ENCODE peak calls at places on chromosomes 12 and 14, in four cellular contexts. One of them, this sample, is unnamed.

GRCh38 chr12:78164154-78164553 is 333.5 kb downstream of the NAV3 start:
- DNase-seq in BJ: no peak
- DNase-seq in Calu3: no peak
- DNase-seq in stimulated activated CD8-positive, alpha-beta memory T cell treated with anti-CD3 and anti-CD28 coated beads, Interleukin-2, amount 100 ng/mL, for 1 hour: no peak
- DNase-seq in this sample: no peak

GRCh38 chr14:61420326-61420725 is 98.9 kb downstream of the PRKCH start:
- DNase-seq in stimulated activated CD8-positive, alpha-beta memory T cell treated with anti-CD3 and anti-CD28 coated beads, Interleukin-2, amount 100 ng/mL, for 1 hour: no peak
- DNase-seq in BJ: no peak
- DNase-seq in Calu3: no peak
- DNase-seq in this sample: no peak

GRCh38 chr14:69699743-69700309 is 67.1 kb upstream of the SRSF5 start:
- DNase-seq in stimulated activated CD8-positive, alpha-beta memory T cell treated with anti-CD3 and anti-CD28 coated beads, Interleukin-2, amount 100 ng/mL, for 1 hour: no peak
- DNase-seq in Calu3: no peak
- DNase-seq in BJ: no peak
- DNase-seq in this sample: peak

GRCh38 chr12:49294086-49294803 is 702 bp upstream of the PRPH start:
- DNase-seq in BJ: no peak
- DNase-seq in stimulated activated CD8-positive, alpha-beta memory T cell treated with anti-CD3 and anti-CD28 coated beads, Interleukin-2, amount 100 ng/mL, for 1 hour: no peak
- DNase-seq in Calu3: no peak
- DNase-seq in this sample: no peak

GRCh38 chr14:24231263-24232120 is 675 bp downstream of the NEDD8 start:
- DNase-seq in Calu3: no peak
- DNase-seq in stimulated activated CD8-positive, alpha-beta memory T cell treated with anti-CD3 and anti-CD28 coated beads, Interleukin-2, amount 100 ng/mL, for 1 hour: no peak
- DNase-seq in BJ: no peak
- DNase-seq in this sample: no peak

GRCh38 chr12:57001448-57001906 is 4.9 kb downstream of the ZBTB39 start:
- DNase-seq in stimulated activated CD8-positive, alpha-beta memory T cell treated with anti-CD3 and anti-CD28 coated beads, Interleukin-2, amount 100 ng/mL, for 1 hour: no peak
- DNase-seq in BJ: no peak
- DNase-seq in Calu3: peak
- DNase-seq in this sample: peak

GRCh38 chr12:63869656-63870055 is 25.2 kb downstream of the SRGAP1 start:
- DNase-seq in Calu3: no peak
- DNase-seq in stimulated activated CD8-positive, alpha-beta memory T cell treated with anti-CD3 and anti-CD28 coated beads, Interleukin-2, amount 100 ng/mL, for 1 hour: no peak
- DNase-seq in BJ: no peak
- DNase-seq in this sample: no peak

GRCh38 chr14:89178802-89179201 is 238.2 kb downstream of the FOXN3 start:
- DNase-seq in stimulated activated CD8-positive, alpha-beta memory T cell treated with anti-CD3 and anti-CD28 coated beads, Interleukin-2, amount 100 ng/mL, for 1 hour: no peak
- DNase-seq in Calu3: no peak
- DNase-seq in BJ: peak
- DNase-seq in this sample: no peak

GRCh38 chr12:95321516-95322246 is 104.1 kb downstream of the VEZT start:
- DNase-seq in BJ: no peak
- DNase-seq in stimulated activated CD8-positive, alpha-beta memory T cell treated with anti-CD3 and anti-CD28 coated beads, Interleukin-2, amount 100 ng/mL, for 1 hour: no peak
- DNase-seq in Calu3: no peak
- DNase-seq in this sample: no peak

GRCh38 chr12:26126340-26127284 is 1.8 kb upstream of the BHLHE41 start:
- DNase-seq in BJ: no peak
- DNase-seq in stimulated activated CD8-positive, alpha-beta memory T cell treated with anti-CD3 and anti-CD28 coated beads, Interleukin-2, amount 100 ng/mL, for 1 hour: no peak
- DNase-seq in Calu3: peak
- DNase-seq in this sample: peak

GRCh38 chr12:127396720-127397119 is 870.2 kb upstream of the TMEM132C start:
- DNase-seq in stimulated activated CD8-positive, alpha-beta memory T cell treated with anti-CD3 and anti-CD28 coated beads, Interleukin-2, amount 100 ng/mL, for 1 hour: no peak
- DNase-seq in BJ: no peak
- DNase-seq in Calu3: no peak
- DNase-seq in this sample: no peak

GRCh38 chr12:18718462-18718861 is 19.4 kb downstream of the PLCZ1 start:
- DNase-seq in stimulated activated CD8-positive, alpha-beta memory T cell treated with anti-CD3 and anti-CD28 coated beads, Interleukin-2, amount 100 ng/mL, for 1 hour: no peak
- DNase-seq in BJ: no peak
- DNase-seq in Calu3: no peak
- DNase-seq in this sample: no peak

GRCh38 chr12:23767834-23768233 is 181.6 kb downstream of the SOX5 start:
- DNase-seq in Calu3: no peak
- DNase-seq in stimulated activated CD8-positive, alpha-beta memory T cell treated with anti-CD3 and anti-CD28 coated beads, Interleukin-2, amount 100 ng/mL, for 1 hour: no peak
- DNase-seq in BJ: no peak
- DNase-seq in this sample: no peak

GRCh38 chr14:67335781-67336180 is 23.8 kb downstream of the ATP6V1D start:
- DNase-seq in BJ: no peak
- DNase-seq in stimulated activated CD8-positive, alpha-beta memory T cell treated with anti-CD3 and anti-CD28 coated beads, Interleukin-2, amount 100 ng/mL, for 1 hour: no peak
- DNase-seq in Calu3: peak
- DNase-seq in this sample: no peak

GRCh38 chr14:101457177-101457935 is 103.9 kb upstream of the DIO3 start:
- DNase-seq in stimulated activated CD8-positive, alpha-beta memory T cell treated with anti-CD3 and anti-CD28 coated beads, Interleukin-2, amount 100 ng/mL, for 1 hour: no peak
- DNase-seq in Calu3: no peak
- DNase-seq in BJ: no peak
- DNase-seq in this sample: no peak

GRCh38 chr12:92341333-92341691 is 195.7 kb upstream of the BTG1 start:
- DNase-seq in BJ: no peak
- DNase-seq in stimulated activated CD8-positive, alpha-beta memory T cell treated with anti-CD3 and anti-CD28 coated beads, Interleukin-2, amount 100 ng/mL, for 1 hour: no peak
- DNase-seq in Calu3: no peak
- DNase-seq in this sample: no peak

GRCh38 chr12:50174971-50175715 is 8.0 kb upstream of the CERS5 start:
- DNase-seq in Calu3: peak
- DNase-seq in stimulated activated CD8-positive, alpha-beta memory T cell treated with anti-CD3 and anti-CD28 coated beads, Interleukin-2, amount 100 ng/mL, for 1 hour: no peak
- DNase-seq in BJ: no peak
- DNase-seq in this sample: no peak

GRCh38 chr14:78586681-78587080 is 416.5 kb downstream of the NRXN3 start:
- DNase-seq in Calu3: no peak
- DNase-seq in BJ: no peak
- DNase-seq in stimulated activated CD8-positive, alpha-beta memory T cell treated with anti-CD3 and anti-CD28 coated beads, Interleukin-2, amount 100 ng/mL, for 1 hour: no peak
- DNase-seq in this sample: no peak

GRCh38 chr12:132452596-132453350 is 37.2 kb upstream of the FBRSL1 start:
- DNase-seq in stimulated activated CD8-positive, alpha-beta memory T cell treated with anti-CD3 and anti-CD28 coated beads, Interleukin-2, amount 100 ng/mL, for 1 hour: no peak
- DNase-seq in BJ: no peak
- DNase-seq in Calu3: no peak
- DNase-seq in this sample: no peak

GRCh38 chr12:2075558-2076195 is 22.9 kb downstream of the CACNA1C start:
- DNase-seq in Calu3: no peak
- DNase-seq in stimulated activated CD8-positive, alpha-beta memory T cell treated with anti-CD3 and anti-CD28 coated beads, Interleukin-2, amount 100 ng/mL, for 1 hour: no peak
- DNase-seq in BJ: no peak
- DNase-seq in this sample: no peak

GRCh38 chr12:57740656-57741412 is 2.3 kb upstream of the AGAP2 start:
- DNase-seq in Calu3: no peak
- DNase-seq in BJ: no peak
- DNase-seq in stimulated activated CD8-positive, alpha-beta memory T cell treated with anti-CD3 and anti-CD28 coated beads, Interleukin-2, amount 100 ng/mL, for 1 hour: peak
- DNase-seq in this sample: peak

GRCh38 chr12:40207551-40207950 is 17.2 kb upstream of the LRRK2 start:
- DNase-seq in BJ: no peak
- DNase-seq in stimulated activated CD8-positive, alpha-beta memory T cell treated with anti-CD3 and anti-CD28 coated beads, Interleukin-2, amount 100 ng/mL, for 1 hour: no peak
- DNase-seq in Calu3: no peak
- DNase-seq in this sample: no peak

GRCh38 chr12:102675672-102676071 is 195.3 kb upstream of the IGF1 start:
- DNase-seq in stimulated activated CD8-positive, alpha-beta memory T cell treated with anti-CD3 and anti-CD28 coated beads, Interleukin-2, amount 100 ng/mL, for 1 hour: no peak
- DNase-seq in Calu3: no peak
- DNase-seq in BJ: no peak
- DNase-seq in this sample: no peak

GRCh38 chr12:121955258-121956040 is 37.1 kb downstream of the CFAP251 start:
- DNase-seq in BJ: no peak
- DNase-seq in Calu3: peak
- DNase-seq in stimulated activated CD8-positive, alpha-beta memory T cell treated with anti-CD3 and anti-CD28 coated beads, Interleukin-2, amount 100 ng/mL, for 1 hour: no peak
- DNase-seq in this sample: no peak

GRCh38 chr14:74549588-74549987 is 56.0 kb downstream of the ISCA2 start:
- DNase-seq in stimulated activated CD8-positive, alpha-beta memory T cell treated with anti-CD3 and anti-CD28 coated beads, Interleukin-2, amount 100 ng/mL, for 1 hour: no peak
- DNase-seq in Calu3: peak
- DNase-seq in BJ: no peak
- DNase-seq in this sample: no peak

GRCh38 chr14:68598621-68599447 is 194.0 kb downstream of the ZFP36L1 start:
- DNase-seq in Calu3: peak
- DNase-seq in stimulated activated CD8-positive, alpha-beta memory T cell treated with anti-CD3 and anti-CD28 coated beads, Interleukin-2, amount 100 ng/mL, for 1 hour: no peak
- DNase-seq in BJ: no peak
- DNase-seq in this sample: peak

GRCh38 chr12:106136263-106136662 is 2.5 kb downstream of the NUAK1 start:
- DNase-seq in BJ: peak
- DNase-seq in Calu3: peak
- DNase-seq in stimulated activated CD8-positive, alpha-beta memory T cell treated with anti-CD3 and anti-CD28 coated beads, Interleukin-2, amount 100 ng/mL, for 1 hour: peak
- DNase-seq in this sample: peak

GRCh38 chr14:104795781-104796681 is 483 bp upstream of the AKT1 start:
- DNase-seq in stimulated activated CD8-positive, alpha-beta memory T cell treated with anti-CD3 and anti-CD28 coated beads, Interleukin-2, amount 100 ng/mL, for 1 hour: peak
- DNase-seq in BJ: no peak
- DNase-seq in Calu3: peak
- DNase-seq in this sample: peak

GRCh38 chr14:102238131-102238530 is 66.8 kb downstream of the MOK start:
- DNase-seq in Calu3: no peak
- DNase-seq in BJ: no peak
- DNase-seq in stimulated activated CD8-positive, alpha-beta memory T cell treated with anti-CD3 and anti-CD28 coated beads, Interleukin-2, amount 100 ng/mL, for 1 hour: no peak
- DNase-seq in this sample: no peak

GRCh38 chr12:54232790-54233189 is 44.0 kb upstream of the SMUG1 start:
- DNase-seq in stimulated activated CD8-positive, alpha-beta memory T cell treated with anti-CD3 and anti-CD28 coated beads, Interleukin-2, amount 100 ng/mL, for 1 hour: no peak
- DNase-seq in Calu3: no peak
- DNase-seq in BJ: no peak
- DNase-seq in this sample: no peak

This sample was measured in body of pancreas.